ENCODE peak calls at places on chromosomes 7 and 10, in seven cellular contexts. S is tibial nerve, Z is left lung, U is heart right ventricle, N is body of pancreas, O is aorta, H is neural progenitor cell. Y is an unnamed sample.

GRCh38 chr10:43122096-43122495 is 16.1 kb upstream of the CSGALNACT2 start:
- DNase-seq in H (no peak), N (peak; percentile 4), S (no peak), O (peak; percentile 45), U (no peak), Z (peak; percentile 64), Y (no peak)

GRCh38 chr7:85191383-85191782 is 4.5 kb upstream of the SEMA3D start:
- DNase-seq in N (no peak), Z (no peak), U (no peak), H (peak; percentile 9), S (no peak), O (no peak), Y (no peak)

GRCh38 chr10:47027812-47028260 is 116.6 kb downstream of the PTPN20 start:
- DNase-seq in Z (peak; percentile 69), N (peak; percentile 6), S (no peak), U (no peak), H (no peak), O (no peak), Y (no peak)

GRCh38 chr10:1243486-1244182 is 187.4 kb downstream of the WDR37 start:
- DNase-seq in Z (peak; percentile 65), S (no peak), O (peak; percentile 24), H (peak; percentile 25), U (no peak), N (no peak), Y (no peak)

GRCh38 chr10:34789993-34790506 is 25.0 kb downstream of the PARD3 start:
- DNase-seq in S (no peak), U (no peak), N (peak; percentile 42), H (no peak), Z (no peak), O (no peak), Y (no peak)

GRCh38 chr7:46776790-46777189 is 805.1 kb downstream of the TNS3 start:
- DNase-seq in O (no peak), U (no peak), H (no peak), N (no peak), S (no peak), Z (no peak), Y (no peak)

GRCh38 chr7:42025635-42026375 is 211.2 kb downstream of the GLI3 start:
- DNase-seq in N (no peak), O (no peak), U (no peak), H (no peak), Z (peak; percentile 65), S (no peak), Y (no peak)

GRCh38 chr10:15262036-15262713 is 93.7 kb upstream of the NMT2 start:
- DNase-seq in Z (no peak), U (peak; percentile 27), O (no peak), H (no peak), N (peak; percentile 26), S (no peak), Y (no peak)

GRCh38 chr7:3176112-3176836 is 124.8 kb upstream of the SDK1 start:
- DNase-seq in N (no peak), U (no peak), H (no peak), S (no peak), Z (no peak), O (no peak), Y (no peak)

GRCh38 chr7:30648744-30649540 is 33.3 kb downstream of the CRHR2 start:
- DNase-seq in H (no peak), U (no peak), N (no peak), S (no peak), Z (no peak), O (no peak), Y (no peak)

GRCh38 chr10:65827344-65827743 is 1098.5 kb upstream of the LRRTM3 start:
- DNase-seq in N (no peak), S (no peak), O (no peak), Z (no peak), U (no peak), H (peak; percentile 5), Y (no peak)

GRCh38 chr10:15494850-15495249 is 123.8 kb upstream of the FAM171A1 start:
- DNase-seq in H (no peak), U (no peak), S (no peak), Z (no peak), O (no peak), N (no peak), Y (no peak)

GRCh38 chr7:15288746-15289145 is 273.1 kb downstream of the AGMO start:
- DNase-seq in Z (no peak), S (no peak), H (no peak), O (no peak), N (no peak), U (no peak), Y (no peak)

GRCh38 chr7:101996131-101996691 is 178.8 kb downstream of the CUX1 start:
- DNase-seq in H (no peak), S (no peak), O (no peak), Z (peak; percentile 45), U (no peak), N (no peak), Y (no peak)

GRCh38 chr10:71873582-71874182 is 22.6 kb upstream of the PSAP start:
- DNase-seq in U (no peak), O (peak; percentile 17), N (no peak), H (no peak), S (no peak), Z (no peak), Y (no peak)

GRCh38 chr10:71878327-71879034 is 27.4 kb upstream of the PSAP start:
- DNase-seq in S (no peak), O (no peak), U (no peak), Z (peak; percentile 86), H (peak; percentile 32), N (no peak), Y (no peak)

GRCh38 chr10:71880425-71881306 is 29.6 kb upstream of the PSAP start:
- DNase-seq in Z (no peak), N (no peak), S (no peak), U (no peak), H (no peak), O (peak; percentile 86), Y (no peak)

GRCh38 chr10:71881956-71882355 is 30.9 kb upstream of the PSAP start:
- DNase-seq in U (no peak), S (no peak), N (no peak), O (no peak), H (no peak), Z (no peak), Y (no peak)

GRCh38 chr10:71877818-71878217 is 26.8 kb upstream of the PSAP start:
- DNase-seq in U (no peak), H (no peak), S (no peak), Z (no peak), O (no peak), N (no peak), Y (no peak)
- H3K27ac ChIP-seq in U (no peak overlapping the region), H (no peak overlapping the region), S (no peak overlapping the region), Z (no peak overlapping the region), O (no peak overlapping the region), N (no peak overlapping the region), Y (no peak overlapping the region)

DNA sequence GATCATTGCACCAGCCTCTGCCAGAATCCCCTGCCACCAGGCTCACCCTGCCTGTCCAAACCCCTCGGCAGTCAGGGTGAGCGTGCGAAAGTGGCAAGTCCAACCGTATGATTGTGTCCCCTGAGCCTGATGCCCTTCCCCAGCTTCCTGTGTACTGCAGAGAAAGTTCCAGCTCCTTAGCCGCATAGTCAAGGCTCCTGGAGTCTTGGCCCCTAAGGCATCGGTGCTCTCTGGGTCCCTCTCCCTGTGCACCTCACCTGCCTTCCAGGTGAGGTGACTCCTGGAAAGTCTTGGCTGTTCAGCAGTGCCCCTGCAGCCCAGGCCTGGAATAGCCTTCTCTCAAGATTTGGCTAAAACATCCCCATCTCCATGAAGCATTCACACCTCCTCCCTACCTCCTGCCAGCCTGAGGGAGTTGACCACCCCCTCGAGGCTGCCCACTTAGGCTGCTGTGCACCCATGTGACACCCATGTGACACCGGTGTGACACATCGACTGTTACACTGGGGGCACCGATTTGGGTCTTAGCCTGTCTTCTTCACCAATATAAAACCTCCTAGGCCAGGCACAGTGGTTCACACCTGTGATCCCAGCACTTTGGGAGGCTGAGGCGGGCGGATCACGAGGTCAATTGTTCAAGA is 56.2 kb upstream of the ELN start:
- DNase-seq in S (no peak), Z (no peak), N (peak; percentile 7), O (no peak), H (no peak), U (no peak), Y (no peak)
- H3K27ac ChIP-seq in S (no peak overlapping the region), Z (no peak overlapping the region), N (no peak overlapping the region), O (no peak overlapping the region), H (no peak overlapping the region), U (no peak overlapping the region), Y (no peak overlapping the region)

DNA sequence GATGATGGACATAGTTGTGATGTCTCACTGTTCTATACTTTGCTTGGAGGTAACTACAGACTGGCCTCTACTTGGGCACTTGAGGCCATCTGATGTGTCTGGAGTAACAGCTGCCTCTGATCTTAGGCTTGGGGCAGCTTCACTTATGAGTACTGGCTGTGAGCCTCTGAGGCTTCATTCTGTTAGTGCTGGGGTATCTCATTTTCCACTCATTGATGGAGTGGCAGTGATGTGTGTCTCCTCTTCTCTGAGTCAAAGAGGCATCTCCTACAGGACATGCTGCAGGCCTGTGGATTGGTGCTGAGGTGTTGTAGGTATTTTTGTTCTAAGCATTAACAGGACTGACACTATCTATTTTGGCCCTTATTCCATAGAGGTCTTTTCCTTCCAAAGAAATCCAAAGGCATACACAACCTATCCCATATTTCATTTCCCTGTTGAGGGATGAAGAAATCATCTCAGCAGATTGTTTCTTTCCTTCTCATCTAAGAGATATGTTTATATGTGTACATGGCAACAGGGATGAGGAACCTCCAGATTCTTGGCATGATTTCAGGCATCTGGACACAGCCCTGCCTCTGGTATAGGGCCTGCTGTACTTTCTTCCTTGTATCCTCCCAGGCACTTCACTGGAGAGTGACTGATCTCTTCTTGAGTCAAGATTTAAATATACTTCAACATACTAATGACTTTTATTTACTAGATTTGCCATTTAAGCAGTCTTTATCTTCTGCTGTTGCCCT is 65.7 kb upstream of the NOBOX start:
- DNase-seq in S (no peak), N (no peak), H (no peak), O (no peak), U (no peak), Z (no peak), Y (no peak)
- H3K27ac ChIP-seq in S (no peak overlapping the region), N (no peak overlapping the region), H (no peak overlapping the region), O (no peak overlapping the region), U (no peak overlapping the region), Z (no peak overlapping the region), Y (no peak overlapping the region)

GRCh38 chr7:23291957-23292560 is 7.1 kb upstream of the MALSU1 start:
- DNase-seq in S (no peak), O (no peak), H (no peak), Z (no peak), U (no peak), N (no peak), Y (no peak)

GRCh38 chr7:23285657-23286646 is 13.2 kb upstream of the MALSU1 start:
- DNase-seq in U (no peak), N (no peak), S (no peak), O (no peak), Z (no peak), H (no peak), Y (no peak)

GRCh38 chr7:23290993-23291392 is 8.1 kb upstream of the MALSU1 start:
- DNase-seq in Z (no peak), S (no peak), N (no peak), O (no peak), H (no peak), U (no peak), Y (no peak)

GRCh38 chr7:23284861-23285260 is 14.3 kb upstream of the MALSU1 start:
- DNase-seq in S (no peak), U (no peak), O (no peak), Z (no peak), N (no peak), H (no peak), Y (no peak)

DNA sequence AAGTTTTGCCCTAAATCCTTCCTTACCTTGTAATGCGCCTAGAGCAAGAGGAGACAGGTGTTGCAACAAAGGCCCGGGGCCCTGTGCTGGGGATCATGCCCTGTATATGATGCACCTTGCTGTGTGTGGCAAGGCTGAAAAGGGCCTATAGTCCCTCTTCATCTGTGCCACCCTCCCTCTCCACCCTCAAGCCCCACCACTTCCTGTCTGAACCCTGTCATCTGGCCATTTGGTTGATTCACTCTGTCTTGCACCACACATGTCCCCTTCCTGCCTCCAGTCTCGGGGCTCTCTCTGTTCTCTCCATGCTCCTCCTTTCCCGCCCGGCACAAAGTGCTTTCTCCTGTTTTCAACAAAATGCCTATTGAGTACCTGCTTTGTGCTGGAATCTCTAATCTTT is 11.5 kb upstream of the MALSU1 start:
- DNase-seq in S (no peak), U (no peak), O (no peak), Z (no peak), H (no peak), N (no peak), Y (no peak)
- H3K27ac ChIP-seq in S (no peak overlapping the region), U (no peak overlapping the region), O (no peak overlapping the region), Z (no peak overlapping the region), H (no peak overlapping the region), N (no peak overlapping the region), Y (no peak overlapping the region)

Y was measured in caudate nucleus.